ENCODE peak calls at places on chromosome 11, in eight cellular contexts. One of them, this sample, is unnamed. For H3K36me3, the result is how much of the 10 kb centered on the place peaks cover.

GRCh38 chr11:123775274-123775673 is 21.0 kb upstream of the OR6X1 start:
- DNase-seq in fibroblast of lung: no peak
- DNase-seq in breast epithelium: no peak
- DNase-seq in uterus: no peak
- DNase-seq in CD4-positive, CD25-positive, alpha-beta regulatory T cell: no peak
- DNase-seq in psoas muscle: no peak
- DNase-seq in kidney: no peak
- DNase-seq in left ventricle myocardium inferior: no peak
- DNase-seq in this sample: no peak

GRCh38 chr11:12316432-12316831 is 60.9 kb upstream of the PARVA start:
- DNase-seq in fibroblast of lung: no peak
- DNase-seq in breast epithelium: no peak
- DNase-seq in uterus: no peak
- DNase-seq in CD4-positive, CD25-positive, alpha-beta regulatory T cell: no peak
- DNase-seq in psoas muscle: no peak
- DNase-seq in kidney: no peak
- DNase-seq in left ventricle myocardium inferior: no peak
- DNase-seq in this sample: no peak

GRCh38 chr11:96448225-96448624 is 58.4 kb downstream of the JRKL start:
- DNase-seq in fibroblast of lung: no peak
- DNase-seq in breast epithelium: no peak
- DNase-seq in uterus: no peak
- DNase-seq in CD4-positive, CD25-positive, alpha-beta regulatory T cell: no peak
- DNase-seq in psoas muscle: no peak
- DNase-seq in kidney: no peak
- DNase-seq in left ventricle myocardium inferior: no peak
- DNase-seq in this sample: no peak

GRCh38 chr11:125408281-125408680 is 87.8 kb downstream of the FEZ1 start:
- DNase-seq in fibroblast of lung: no peak
- DNase-seq in breast epithelium: peak
- DNase-seq in uterus: peak
- DNase-seq in CD4-positive, CD25-positive, alpha-beta regulatory T cell: no peak
- DNase-seq in psoas muscle: no peak
- DNase-seq in kidney: peak
- DNase-seq in left ventricle myocardium inferior: peak
- DNase-seq in this sample: no peak

GRCh38 chr11:82901165-82901938 is at the start of gene DDIAS:
- DNase-seq in fibroblast of lung: peak
- DNase-seq in breast epithelium: peak
- DNase-seq in uterus: peak
- DNase-seq in CD4-positive, CD25-positive, alpha-beta regulatory T cell: peak
- DNase-seq in psoas muscle: peak
- DNase-seq in kidney: peak
- DNase-seq in left ventricle myocardium inferior: peak
- DNase-seq in this sample: peak

GRCh38 chr11:44305149-44305642 is 4.7 kb downstream of the ALX4 start:
- DNase-seq in fibroblast of lung: no peak
- DNase-seq in breast epithelium: no peak
- DNase-seq in uterus: no peak
- DNase-seq in CD4-positive, CD25-positive, alpha-beta regulatory T cell: no peak
- DNase-seq in psoas muscle: no peak
- DNase-seq in kidney: no peak
- DNase-seq in left ventricle myocardium inferior: no peak
- DNase-seq in this sample: no peak

GRCh38 chr11:1917523-1918435 is 1.7 kb upstream of the TNNT3 start:
- DNase-seq in fibroblast of lung: no peak
- DNase-seq in breast epithelium: no peak
- DNase-seq in uterus: peak
- DNase-seq in CD4-positive, CD25-positive, alpha-beta regulatory T cell: no peak
- DNase-seq in psoas muscle: peak
- DNase-seq in kidney: no peak
- DNase-seq in left ventricle myocardium inferior: no peak
- DNase-seq in this sample: no peak

GRCh38 chr11:108698844-108699642 is 34.2 kb downstream of the DDX10 start:
- DNase-seq in fibroblast of lung: peak
- DNase-seq in breast epithelium: no peak
- DNase-seq in uterus: no peak
- DNase-seq in CD4-positive, CD25-positive, alpha-beta regulatory T cell: no peak
- DNase-seq in psoas muscle: no peak
- DNase-seq in kidney: no peak
- DNase-seq in left ventricle myocardium inferior: no peak
- DNase-seq in this sample: no peak

GRCh38 chr11:117172678-117173421 is 5.7 kb upstream of the SIDT2 start:
- DNase-seq in fibroblast of lung: no peak
- DNase-seq in breast epithelium: no peak
- DNase-seq in uterus: no peak
- DNase-seq in CD4-positive, CD25-positive, alpha-beta regulatory T cell: no peak
- DNase-seq in psoas muscle: no peak
- DNase-seq in kidney: no peak
- DNase-seq in left ventricle myocardium inferior: no peak
- DNase-seq in this sample: no peak

GRCh38 chr11:126870021-126870420 is 130.5 kb downstream of the KIRREL3 start:
- DNase-seq in fibroblast of lung: peak
- DNase-seq in breast epithelium: no peak
- DNase-seq in uterus: no peak
- DNase-seq in CD4-positive, CD25-positive, alpha-beta regulatory T cell: no peak
- DNase-seq in psoas muscle: no peak
- DNase-seq in kidney: no peak
- DNase-seq in left ventricle myocardium inferior: no peak
- DNase-seq in this sample: no peak

GRCh38 chr11:133269272-133269671 is 263.0 kb downstream of the OPCML start:
- DNase-seq in fibroblast of lung: no peak
- DNase-seq in breast epithelium: no peak
- DNase-seq in uterus: no peak
- DNase-seq in CD4-positive, CD25-positive, alpha-beta regulatory T cell: no peak
- DNase-seq in psoas muscle: no peak
- DNase-seq in kidney: no peak
- DNase-seq in left ventricle myocardium inferior: no peak
- DNase-seq in this sample: no peak

GRCh38 chr11:95835351-95835750 is 45.1 kb downstream of the CEP57 start:
- DNase-seq in fibroblast of lung: peak
- DNase-seq in breast epithelium: no peak
- DNase-seq in uterus: no peak
- DNase-seq in CD4-positive, CD25-positive, alpha-beta regulatory T cell: no peak
- DNase-seq in psoas muscle: no peak
- DNase-seq in kidney: no peak
- DNase-seq in left ventricle myocardium inferior: no peak
- DNase-seq in this sample: no peak

GRCh38 chr11:44540667-44541066 is 24.8 kb upstream of the CD82 start:
- DNase-seq in fibroblast of lung: no peak
- DNase-seq in breast epithelium: no peak
- DNase-seq in uterus: no peak
- DNase-seq in CD4-positive, CD25-positive, alpha-beta regulatory T cell: no peak
- DNase-seq in psoas muscle: no peak
- DNase-seq in kidney: no peak
- DNase-seq in left ventricle myocardium inferior: no peak
- DNase-seq in this sample: no peak

GRCh38 chr11:20156876-20157613 is 3.2 kb downstream of the DBX1 start:
- DNase-seq in fibroblast of lung: no peak
- DNase-seq in breast epithelium: no peak
- DNase-seq in uterus: no peak
- DNase-seq in CD4-positive, CD25-positive, alpha-beta regulatory T cell: no peak
- DNase-seq in psoas muscle: peak
- DNase-seq in kidney: no peak
- DNase-seq in left ventricle myocardium inferior: no peak
- DNase-seq in this sample: no peak

GRCh38 chr11:119109843-119110242 is 2.7 kb downstream of the C2CD2L start:
- DNase-seq in fibroblast of lung: no peak
- DNase-seq in breast epithelium: no peak
- DNase-seq in uterus: no peak
- DNase-seq in CD4-positive, CD25-positive, alpha-beta regulatory T cell: no peak
- DNase-seq in psoas muscle: no peak
- DNase-seq in kidney: no peak
- DNase-seq in left ventricle myocardium inferior: no peak
- DNase-seq in this sample: no peak

GRCh38 chr11:62487698-62488551 is 58.7 kb downstream of the AHNAK start:
- DNase-seq in fibroblast of lung: no peak
- DNase-seq in breast epithelium: no peak
- DNase-seq in uterus: no peak
- DNase-seq in CD4-positive, CD25-positive, alpha-beta regulatory T cell: no peak
- DNase-seq in psoas muscle: no peak
- DNase-seq in kidney: no peak
- DNase-seq in left ventricle myocardium inferior: no peak
- DNase-seq in this sample: no peak

DNA sequence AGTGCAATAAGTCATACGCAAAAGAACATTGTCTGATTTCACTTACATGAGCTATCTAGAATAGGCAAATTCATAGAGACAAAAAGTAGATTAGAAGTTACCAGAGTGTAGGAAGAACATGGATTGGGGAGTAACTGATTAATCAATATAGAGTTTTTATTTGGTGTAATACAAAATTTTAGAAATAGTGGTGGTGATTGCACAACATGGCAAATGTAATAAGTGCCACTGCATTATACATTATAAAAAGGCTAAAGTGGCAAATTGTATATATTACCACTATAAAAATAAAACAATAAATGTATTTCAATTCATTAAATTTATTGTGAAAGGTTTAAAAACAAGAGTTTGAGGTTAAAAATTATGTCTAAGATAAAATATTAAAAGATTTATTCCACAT is 8.7 kb upstream of the OR51B4 start:
- DNase-seq in fibroblast of lung: no peak
- DNase-seq in breast epithelium: no peak
- DNase-seq in uterus: no peak
- DNase-seq in CD4-positive, CD25-positive, alpha-beta regulatory T cell: no peak
- DNase-seq in psoas muscle: no peak
- DNase-seq in kidney: no peak
- DNase-seq in left ventricle myocardium inferior: no peak
- DNase-seq in this sample: no peak
- H3K36me3 ChIP-seq in fibroblast of lung: under half
- H3K36me3 ChIP-seq in breast epithelium: under half
- H3K36me3 ChIP-seq in uterus: under half
- H3K36me3 ChIP-seq in CD4-positive, CD25-positive, alpha-beta regulatory T cell: under half
- H3K36me3 ChIP-seq in psoas muscle: under half
- H3K36me3 ChIP-seq in kidney: under half
- H3K36me3 ChIP-seq in left ventricle myocardium inferior: under half
- H3K36me3 ChIP-seq in this sample: under half

DNA sequence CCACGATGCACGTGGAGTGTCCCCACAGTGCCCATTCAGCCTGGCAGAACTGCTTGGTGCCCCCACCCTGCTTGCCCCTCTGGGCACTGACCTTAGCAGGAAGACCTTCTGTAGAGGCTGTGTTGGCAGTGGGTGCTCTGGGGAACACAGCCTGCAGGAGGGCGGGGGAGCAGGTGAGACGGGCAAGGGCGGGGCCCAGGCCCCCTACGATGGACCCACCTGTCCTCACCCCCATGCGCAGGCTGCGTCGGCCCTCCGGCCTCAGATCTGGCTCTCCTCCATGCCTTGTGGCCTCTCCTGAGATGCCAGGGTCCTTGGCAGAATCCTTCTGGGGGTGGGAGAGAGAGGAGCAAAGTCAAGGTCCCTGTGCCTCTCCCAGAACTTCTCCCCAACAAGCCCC is 10.9 kb downstream of the CDC42BPG start:
- DNase-seq in fibroblast of lung: no peak
- DNase-seq in breast epithelium: no peak
- DNase-seq in uterus: no peak
- DNase-seq in CD4-positive, CD25-positive, alpha-beta regulatory T cell: no peak
- DNase-seq in psoas muscle: no peak
- DNase-seq in kidney: no peak
- DNase-seq in left ventricle myocardium inferior: no peak
- DNase-seq in this sample: no peak
- H3K36me3 ChIP-seq in fibroblast of lung: under half
- H3K36me3 ChIP-seq in breast epithelium: under half
- H3K36me3 ChIP-seq in uterus: under half
- H3K36me3 ChIP-seq in CD4-positive, CD25-positive, alpha-beta regulatory T cell: under half
- H3K36me3 ChIP-seq in psoas muscle: under half
- H3K36me3 ChIP-seq in kidney: under half
- H3K36me3 ChIP-seq in left ventricle myocardium inferior: under half
- H3K36me3 ChIP-seq in this sample: under half

GRCh38 chr11:65292866-65293265 is 21.8 kb upstream of the CDC42EP2 start:
- DNase-seq in fibroblast of lung: no peak
- DNase-seq in breast epithelium: no peak
- DNase-seq in uterus: no peak
- DNase-seq in CD4-positive, CD25-positive, alpha-beta regulatory T cell: no peak
- DNase-seq in psoas muscle: no peak
- DNase-seq in kidney: no peak
- DNase-seq in left ventricle myocardium inferior: no peak
- DNase-seq in this sample: no peak
- H3K36me3 ChIP-seq in fibroblast of lung: under half
- H3K36me3 ChIP-seq in breast epithelium: under half
- H3K36me3 ChIP-seq in uterus: under half
- H3K36me3 ChIP-seq in CD4-positive, CD25-positive, alpha-beta regulatory T cell: half or more
- H3K36me3 ChIP-seq in psoas muscle: under half
- H3K36me3 ChIP-seq in kidney: under half
- H3K36me3 ChIP-seq in left ventricle myocardium inferior: under half
- H3K36me3 ChIP-seq in this sample: under half

GRCh38 chr11:57424137-57424801 is 2.7 kb downstream of the SLC43A3 start:
- DNase-seq in fibroblast of lung: no peak
- DNase-seq in breast epithelium: no peak
- DNase-seq in uterus: no peak
- DNase-seq in CD4-positive, CD25-positive, alpha-beta regulatory T cell: no peak
- DNase-seq in psoas muscle: no peak
- DNase-seq in kidney: no peak
- DNase-seq in left ventricle myocardium inferior: no peak
- DNase-seq in this sample: no peak

GRCh38 chr11:57426439-57426753 is 525 bp downstream of the SLC43A3 start:
- DNase-seq in fibroblast of lung: no peak
- DNase-seq in breast epithelium: no peak
- DNase-seq in uterus: no peak
- DNase-seq in CD4-positive, CD25-positive, alpha-beta regulatory T cell: no peak
- DNase-seq in psoas muscle: no peak
- DNase-seq in kidney: no peak
- DNase-seq in left ventricle myocardium inferior: no peak
- DNase-seq in this sample: no peak

GRCh38 chr11:57426754-57427691 is at the start of gene SLC43A3:
- DNase-seq in fibroblast of lung: peak
- DNase-seq in breast epithelium: peak
- DNase-seq in uterus: peak
- DNase-seq in CD4-positive, CD25-positive, alpha-beta regulatory T cell: peak
- DNase-seq in psoas muscle: peak
- DNase-seq in kidney: peak
- DNase-seq in left ventricle myocardium inferior: peak
- DNase-seq in this sample: peak

GRCh38 chr11:57424802-57425564 is 1.9 kb downstream of the SLC43A3 start:
- DNase-seq in fibroblast of lung: peak
- DNase-seq in breast epithelium: peak
- DNase-seq in uterus: peak
- DNase-seq in CD4-positive, CD25-positive, alpha-beta regulatory T cell: peak
- DNase-seq in psoas muscle: peak
- DNase-seq in kidney: peak
- DNase-seq in left ventricle myocardium inferior: peak
- DNase-seq in this sample: peak

GRCh38 chr11:57425565-57426438 is 1.1 kb downstream of the SLC43A3 start:
- DNase-seq in fibroblast of lung: peak
- DNase-seq in breast epithelium: peak
- DNase-seq in uterus: peak
- DNase-seq in CD4-positive, CD25-positive, alpha-beta regulatory T cell: no peak
- DNase-seq in psoas muscle: peak
- DNase-seq in kidney: no peak
- DNase-seq in left ventricle myocardium inferior: peak
- DNase-seq in this sample: no peak
- H3K36me3 ChIP-seq in fibroblast of lung: under half
- H3K36me3 ChIP-seq in breast epithelium: under half
- H3K36me3 ChIP-seq in uterus: under half
- H3K36me3 ChIP-seq in CD4-positive, CD25-positive, alpha-beta regulatory T cell: under half
- H3K36me3 ChIP-seq in psoas muscle: under half
- H3K36me3 ChIP-seq in kidney: under half
- H3K36me3 ChIP-seq in left ventricle myocardium inferior: under half
- H3K36me3 ChIP-seq in this sample: under half

GRCh38 chr11:67278939-67279588 is 10.0 kb upstream of the ANKRD13D start:
- DNase-seq in fibroblast of lung: no peak
- DNase-seq in breast epithelium: no peak
- DNase-seq in uterus: no peak
- DNase-seq in CD4-positive, CD25-positive, alpha-beta regulatory T cell: no peak
- DNase-seq in psoas muscle: peak
- DNase-seq in kidney: peak
- DNase-seq in left ventricle myocardium inferior: no peak
- DNase-seq in this sample: no peak
- H3K36me3 ChIP-seq in fibroblast of lung: under half
- H3K36me3 ChIP-seq in breast epithelium: under half
- H3K36me3 ChIP-seq in uterus: under half
- H3K36me3 ChIP-seq in CD4-positive, CD25-positive, alpha-beta regulatory T cell: half or more
- H3K36me3 ChIP-seq in psoas muscle: half or more
- H3K36me3 ChIP-seq in kidney: under half
- H3K36me3 ChIP-seq in left ventricle myocardium inferior: half or more
- H3K36me3 ChIP-seq in this sample: half or more

This sample was measured in ascending aorta.